ENCODE peak calls at places on chromosomes 5 and 9, in four cellular contexts. J is neural progenitor cell, C is HCT116, V is fibroblast of lung. N is an unnamed sample.

GRCh38 chr9:134554011-134554749 is 87.4 kb upstream of the COL5A1 start:
- DNase-seq in J (no peak), C (no peak), V (no peak), N (no peak)

GRCh38 chr5:135337064-135337463 is 62.0 kb downstream of the MACROH2A1 start:
- DNase-seq in J (no peak), C (no peak), V (no peak), N (no peak)

GRCh38 chr9:76905984-76906861 is at the start of gene PRUNE2:
- DNase-seq in J (peak), C (no peak), V (peak), N (peak)

GRCh38 chr5:20041326-20041977 is 53.5 kb upstream of the CDH18 start:
- DNase-seq in J (no peak), C (no peak), V (peak), N (no peak)

GRCh38 chr5:21195145-21195544 is 1207.1 kb upstream of the CDH18 start:
- DNase-seq in J (no peak), C (no peak), V (peak), N (no peak)

GRCh38 chr9:135519179-135519971 is 1.9 kb upstream of the LCN1 start:
- DNase-seq in J (no peak), C (no peak), V (no peak), N (no peak)

GRCh38 chr5:99105216-99105615 is 176.4 kb upstream of the CHD1 start:
- DNase-seq in J (no peak), C (no peak), V (peak), N (peak)

GRCh38 chr5:111404270-111404769 is 108.0 kb downstream of the STARD4 start:
- DNase-seq in J (no peak), C (no peak), V (no peak), N (peak)

GRCh38 chr5:129135633-129136032 is 41.1 kb downstream of the ISOC1 start:
- DNase-seq in J (peak), C (peak), V (no peak), N (no peak)

GRCh38 chr5:134127376-134127861 is 12.9 kb downstream of the TCF7 start:
- DNase-seq in J (no peak), C (no peak), V (peak), N (peak)

GRCh38 chr9:115597330-115597729 is 479.4 kb upstream of the TNC start:
- DNase-seq in J (no peak), C (no peak), V (no peak), N (no peak)
- H3K9ac ChIP-seq in J (no peak), C (no peak), V (no peak), N (no peak)

GRCh38 chr9:131333771-131334567 is 44.4 kb downstream of the PLPP7 start:
- DNase-seq in J (no peak), C (no peak), V (no peak), N (no peak)
- TF ChIP-seq EZH2 in J (no peak), C (no peak), V (no peak), N (no peak)

GRCh38 chr5:151029856-151030336 is 9.5 kb downstream of the GPX3 start:
- DNase-seq in J (no peak), C (no peak), V (no peak), N (no peak)
- H3K9ac ChIP-seq in J (no peak), C (no peak), V (no peak), N (no peak)

GRCh38 chr5:171705830-171706229 is 79.8 kb upstream of the SMIM23 start:
- DNase-seq in J (no peak), C (no peak), V (no peak), N (no peak)

GRCh38 chr5:171709930-171710329 is 75.7 kb upstream of the SMIM23 start:
- DNase-seq in J (no peak), C (no peak), V (no peak), N (no peak)

GRCh38 chr5:171706736-171707440 is 78.7 kb upstream of the SMIM23 start:
- DNase-seq in J (no peak), C (no peak), V (no peak), N (no peak)

GRCh38 chr5:171705036-171705435 is 80.6 kb upstream of the SMIM23 start:
- DNase-seq in J (no peak), C (no peak), V (no peak), N (no peak)

GRCh38 chr5:171707441-171707790 is 78.2 kb upstream of the SMIM23 start:
- DNase-seq in J (no peak), C (no peak), V (no peak), N (no peak)
- TF ChIP-seq EZH2 in J (no peak), C (no peak), V (no peak), N (no peak)

GRCh38 chr9:130022566-130023146 is 20.3 kb downstream of the FNBP1 start:
- DNase-seq in J (no peak), C (no peak), V (no peak), N (no peak)
- H3K9ac ChIP-seq in J (no peak), C (no peak), V (no peak), N (no peak)

GRCh38 chr9:133107961-133108793 is 12.9 kb downstream of the RALGDS start:
- DNase-seq in J (no peak), C (no peak), V (no peak), N (no peak)
- TF ChIP-seq EZH2 in J (no peak), C (no peak), V (no peak), N (no peak)

GRCh38 chr9:132634327-132634726 is 35.5 kb downstream of the DDX31 start:
- DNase-seq in J (no peak), C (no peak), V (no peak), N (no peak)
- H3K9ac ChIP-seq in J (no peak), C (no peak), V (no peak), N (no peak)

GRCh38 chr5:2755371-2755715 is 3.9 kb upstream of the IRX2 start:
- DNase-seq in J (no peak), C (no peak), V (no peak), N (no peak)
- TF ChIP-seq EZH2 in J (no peak), C (no peak), V (no peak), N (no peak)

DNA sequence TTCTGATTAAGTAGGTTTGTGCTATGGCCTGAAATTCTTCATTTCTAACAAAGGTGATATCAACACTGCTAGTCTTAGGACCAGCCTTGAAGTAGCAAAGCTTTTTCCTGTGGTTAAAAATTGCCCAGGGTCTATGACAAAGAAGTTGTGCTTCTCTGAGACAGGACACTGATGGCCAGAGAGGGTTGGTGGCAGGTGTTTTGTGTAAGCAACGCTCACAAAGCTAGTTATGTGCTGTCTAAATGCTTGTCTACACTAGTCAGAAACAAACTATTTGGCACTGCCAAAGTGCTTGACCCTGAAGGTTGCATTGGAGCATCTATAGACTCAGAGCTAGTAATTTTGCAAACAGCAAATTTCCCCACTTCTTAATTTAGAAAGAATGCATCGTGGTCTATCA is 44.1 kb upstream of the SELENOP start:
- DNase-seq in J (no peak), C (no peak), V (peak), N (no peak)
- H3K9ac ChIP-seq in J (no peak), C (no peak), V (no peak), N (no peak)

N was measured in endothelial cell of umbilical vein.